ENCODE peak calls at places on chromosomes 2 and 18, in six cellular contexts. G, X, L, H, Y and P are unnamed samples.

GRCh38 chr2:192741889-192742288 is 547.2 kb upstream of the TMEFF2 start:
- DNase-seq in H (no peak), L (no peak), G (no peak), Y (no peak), X (no peak), P (no peak)

GRCh38 chr2:14827226-14828023 is 194.9 kb downstream of the LRATD1 start:
- DNase-seq in L (no peak), Y (no peak), H (no peak), G (no peak), X (no peak), P (no peak)

GRCh38 chr18:61127714-61128485 is 205.3 kb upstream of the CDH20 start:
- DNase-seq in H (no peak), L (no peak), X (no peak), Y (no peak), G (no peak), P (no peak)

GRCh38 chr2:79162132-79162531 is 2.6 kb upstream of the REG3A start:
- DNase-seq in X (no peak), H (no peak), L (no peak), G (no peak), Y (no peak), P (no peak)

GRCh38 chr2:99787011-99787410 is 297.2 kb upstream of the REV1 start:
- DNase-seq in Y (no peak), G (no peak), X (no peak), L (no peak), H (no peak), P (no peak)

GRCh38 chr2:208548689-208549088 is 142.1 kb downstream of the PTH2R start:
- DNase-seq in H (no peak), Y (no peak), X (no peak), L (no peak), G (no peak), P (no peak)

GRCh38 chr2:118120001-118120400 is 31.7 kb downstream of the INSIG2 start:
- DNase-seq in H (no peak), Y (no peak), X (no peak), G (no peak), L (no peak), P (no peak)

GRCh38 chr2:10447300-10448207 is 573 bp downstream of the ODC1 start:
- DNase-seq in X (peak), G (peak), Y (no peak), H (peak), L (no peak), P (no peak)

GRCh38 chr2:176167398-176167797 is 10.3 kb downstream of the HOXD3 start:
- DNase-seq in H (no peak), X (no peak), G (no peak), Y (no peak), L (no peak), P (no peak)

GRCh38 chr2:160652236-160652635 is 158.6 kb upstream of the RBMS1 start:
- DNase-seq in H (no peak), X (no peak), Y (no peak), L (no peak), G (no peak), P (no peak)

GRCh38 chr2:104734937-104735586 is 118.9 kb upstream of the POU3F3 start:
- DNase-seq in Y (no peak), L (no peak), H (no peak), X (no peak), G (no peak), P (no peak)

GRCh38 chr2:149431337-149431736 is 101.0 kb downstream of the LYPD6 start:
- DNase-seq in X (no peak), G (no peak), H (no peak), L (no peak), Y (no peak), P (no peak)

GRCh38 chr2:100274076-100274475 is 48.2 kb downstream of the LONRF2 start:
- DNase-seq in X (no peak), G (no peak), L (no peak), H (no peak), Y (no peak), P (peak)

GRCh38 chr2:111617804-111618576 is 266.0 kb downstream of the ANAPC1 start:
- DNase-seq in Y (no peak), X (no peak), H (peak), G (peak), L (peak), P (no peak)

GRCh38 chr2:233124449-233125080 is 64.4 kb downstream of the INPP5D start:
- DNase-seq in H (no peak), Y (peak), G (no peak), X (no peak), L (no peak), P (no peak)

GRCh38 chr2:54952978-54953456 is 97.2 kb downstream of the RTN4 start:
- DNase-seq in H (no peak), Y (no peak), X (no peak), G (no peak), L (no peak), P (no peak)

GRCh38 chr2:85905187-85905666 is 16.4 kb upstream of the ST3GAL5 start:
- DNase-seq in Y (no peak), H (no peak), G (no peak), L (peak), X (no peak), P (no peak)

GRCh38 chr2:142189506-142189905 is 58.7 kb upstream of the LRP1B start:
- DNase-seq in H (no peak), X (no peak), G (no peak), L (no peak), Y (no peak), P (no peak)

GRCh38 chr2:215022418-215022817 is 116.0 kb downstream of the ABCA12 start:
- DNase-seq in L (no peak), X (no peak), H (no peak), Y (no peak), G (no peak), P (no peak)

GRCh38 chr18:55237665-55238064 is 278.4 kb upstream of the CCDC68 start:
- DNase-seq in L (no peak), Y (no peak), G (no peak), X (no peak), H (no peak), P (no peak)

GRCh38 chr18:44198296-44199284 is 482.1 kb upstream of the SETBP1 start:
- DNase-seq in G (no peak), Y (no peak), L (no peak), H (no peak), X (no peak), P (no peak)

GRCh38 chr2:241797441-241798080 is 11.4 kb upstream of the NEU4 start:
- DNase-seq in Y (no peak), X (no peak), G (no peak), H (no peak), L (peak), P (peak)

GRCh38 chr2:224038049-224038829 is 847 bp downstream of the SERPINE2 start:
- DNase-seq in H (peak), L (peak), X (no peak), G (peak), Y (no peak), P (peak)

GRCh38 chr2:162839419-162839818 is 852 bp upstream of the KCNH7 start:
- DNase-seq in G (no peak), L (no peak), H (no peak), Y (no peak), X (no peak), P (no peak)

GRCh38 chr2:68319397-68320117 is at the start of gene CNRIP1:
- DNase-seq in X (peak), Y (no peak), G (peak), L (peak), H (peak), P (peak)

GRCh38 chr18:25621144-25621543 is 269.2 kb upstream of the ZNF521 start:
- DNase-seq in H (no peak), G (no peak), X (no peak), Y (no peak), L (no peak), P (no peak)

GRCh38 chr2:38523728-38524437 is 78.8 kb downstream of the HNRNPLL start:
- DNase-seq in Y (no peak), H (no peak), L (no peak), G (no peak), X (no peak), P (no peak)

DNA sequence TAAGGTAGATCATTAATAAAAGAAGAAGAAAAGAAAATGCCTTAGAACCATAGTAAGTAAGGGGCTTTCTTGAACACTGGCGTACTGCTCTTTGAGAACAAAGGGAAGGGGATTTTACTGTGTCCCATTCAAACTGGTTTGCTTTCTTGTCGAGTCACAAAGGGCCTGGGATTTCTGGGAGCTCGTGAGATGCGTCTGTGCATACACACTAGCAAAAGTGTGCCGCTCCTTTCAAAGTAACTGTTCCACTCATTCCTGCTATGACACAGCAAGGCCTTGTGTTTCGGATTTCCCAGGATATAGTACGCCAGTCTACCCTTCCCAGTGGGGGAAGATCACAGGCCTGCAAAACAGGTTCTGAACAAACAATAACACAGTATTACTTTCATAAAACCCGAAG is 93.0 kb downstream of the KCTD18 start:
- DNase-seq in Y (no peak), G (no peak), X (no peak), H (no peak), L (no peak), P (no peak)
- TF ChIP-seq CTCF in Y (no peak), G (no peak), X (no peak), H (no peak), L (no peak), P (no peak)

DNA sequence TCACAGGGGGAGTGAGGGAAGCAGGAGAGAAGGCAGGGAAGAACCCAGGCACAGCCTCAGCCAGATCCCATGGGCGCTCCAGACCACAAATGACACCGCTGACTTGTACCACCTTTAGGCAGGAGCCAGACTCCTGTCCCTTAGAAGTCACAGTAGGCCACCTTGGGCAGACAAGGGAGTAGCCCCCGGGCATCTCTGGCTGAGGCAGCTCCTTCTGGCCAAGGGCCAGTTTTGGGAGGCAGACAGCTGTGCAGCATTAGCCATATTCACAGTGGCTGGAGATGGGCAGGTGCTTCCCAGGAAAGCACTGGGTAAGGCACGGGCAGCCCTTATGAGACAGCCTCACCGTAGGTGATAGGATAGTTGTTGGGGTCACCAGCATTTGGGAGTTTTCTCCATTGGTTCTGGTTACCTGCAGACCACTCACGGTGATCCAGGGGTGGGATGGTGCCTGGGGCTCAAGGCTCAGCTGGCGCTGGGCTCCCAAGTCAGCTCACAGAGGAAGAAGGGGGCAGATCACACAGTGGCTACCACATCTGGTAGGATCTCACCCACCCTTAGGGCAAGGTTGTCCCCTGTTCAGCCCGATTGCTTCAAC is 2.1 kb downstream of the ASTL start:
- DNase-seq in X (no peak), Y (no peak), L (no peak), G (no peak), H (no peak), P (no peak)
- TF ChIP-seq POLR2A in X (no peak), Y (no peak), L (no peak), G (no peak), H (no peak), P (no peak)

GRCh38 chr2:43519711-43520221 is 76.1 kb downstream of the THADA start:
- DNase-seq in L (no peak), H (no peak), G (no peak), Y (no peak), X (no peak), P (no peak)

GRCh38 chr2:43520919-43521318 is 74.9 kb downstream of the THADA start:
- DNase-seq in H (no peak), X (no peak), L (no peak), G (no peak), Y (no peak), P (no peak)

GRCh38 chr2:43518182-43518581 is 77.7 kb downstream of the THADA start:
- DNase-seq in G (no peak), L (no peak), Y (no peak), X (no peak), H (no peak), P (no peak)

GRCh38 chr2:43515807-43516497 is 79.9 kb downstream of the THADA start:
- DNase-seq in H (no peak), X (no peak), Y (no peak), G (no peak), L (no peak), P (no peak)

DNA sequence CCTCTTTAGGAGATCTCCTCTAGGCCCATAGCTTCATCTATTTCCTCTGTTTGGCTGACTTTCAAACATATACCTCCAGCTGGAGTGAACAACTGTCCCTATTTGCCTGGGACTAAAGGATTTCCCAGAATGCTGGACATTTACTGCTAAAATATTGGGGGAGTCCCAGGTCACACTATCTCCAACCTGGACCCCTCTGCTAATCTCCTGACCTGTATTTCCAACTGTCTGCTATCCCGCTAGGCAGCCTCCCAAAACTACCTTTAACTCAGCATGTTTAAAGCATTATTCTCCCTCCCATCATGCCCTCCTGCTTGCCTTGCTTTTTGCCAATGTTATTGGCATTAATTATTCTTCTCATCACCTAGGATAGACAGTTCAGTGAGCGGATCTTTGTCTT is 77.1 kb downstream of the THADA start:
- DNase-seq in G (no peak), L (no peak), Y (no peak), X (no peak), H (no peak), P (no peak)
- H3K27ac ChIP-seq in G (peak), L (peak), Y (peak), X (peak), H (peak), P (no peak)

GRCh38 chr18:74081966-74082365 is 65.7 kb downstream of the FBXO15 start:
- DNase-seq in H (no peak), X (no peak), L (no peak), Y (no peak), G (no peak), P (no peak)

GRCh38 chr18:74078257-74078656 is 69.4 kb downstream of the FBXO15 start:
- DNase-seq in L (no peak), X (no peak), Y (no peak), G (no peak), H (no peak), P (no peak)

GRCh38 chr18:74083071-74083954 is 64.3 kb downstream of the FBXO15 start:
- DNase-seq in H (no peak), G (no peak), X (no peak), L (no peak), Y (no peak), P (no peak)

GRCh38 chr18:74084184-74084583 is 63.5 kb downstream of the FBXO15 start:
- DNase-seq in H (no peak), Y (no peak), X (no peak), L (no peak), G (no peak), P (no peak)

GRCh38 chr18:74082476-74083070 is 65.1 kb downstream of the FBXO15 start:
- DNase-seq in L (no peak), Y (no peak), X (no peak), H (peak), G (no peak), P (no peak)
- TF ChIP-seq CTCF in L (no peak), Y (peak), X (no peak), H (no peak), G (peak), P (no peak)

GRCh38 chr18:9743200-9744016 is 35.3 kb downstream of the RAB31 start:
- DNase-seq in G (no peak), L (no peak), Y (no peak), H (no peak), X (no peak), P (no peak)
- TF ChIP-seq POLR2A in G (no peak), L (no peak), Y (no peak), H (no peak), X (no peak), P (no peak)

DNA sequence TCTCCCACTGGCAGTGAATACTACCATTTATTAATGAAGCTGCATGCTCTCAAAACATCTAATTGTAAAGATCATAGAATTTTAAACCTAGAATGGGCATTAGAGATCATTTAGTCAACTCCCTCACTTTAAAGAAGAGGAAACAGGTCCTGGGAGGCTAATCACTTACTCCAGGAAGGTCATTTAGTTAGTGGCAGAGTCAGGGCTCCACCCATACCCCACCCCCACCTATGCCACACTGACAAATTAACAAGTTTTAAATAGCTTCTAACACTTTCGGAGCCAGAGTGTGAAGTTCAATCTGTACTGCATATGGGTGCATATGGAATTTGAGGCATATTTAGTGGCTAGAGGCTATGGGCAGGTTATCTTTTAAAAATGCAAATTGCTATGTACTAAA is 178.7 kb downstream of the ICOS start:
- DNase-seq in H (no peak), L (no peak), Y (no peak), X (no peak), G (no peak), P (no peak)
- H3K27ac ChIP-seq in H (no peak), L (peak), Y (no peak), X (no peak), G (no peak), P (no peak)

DNA sequence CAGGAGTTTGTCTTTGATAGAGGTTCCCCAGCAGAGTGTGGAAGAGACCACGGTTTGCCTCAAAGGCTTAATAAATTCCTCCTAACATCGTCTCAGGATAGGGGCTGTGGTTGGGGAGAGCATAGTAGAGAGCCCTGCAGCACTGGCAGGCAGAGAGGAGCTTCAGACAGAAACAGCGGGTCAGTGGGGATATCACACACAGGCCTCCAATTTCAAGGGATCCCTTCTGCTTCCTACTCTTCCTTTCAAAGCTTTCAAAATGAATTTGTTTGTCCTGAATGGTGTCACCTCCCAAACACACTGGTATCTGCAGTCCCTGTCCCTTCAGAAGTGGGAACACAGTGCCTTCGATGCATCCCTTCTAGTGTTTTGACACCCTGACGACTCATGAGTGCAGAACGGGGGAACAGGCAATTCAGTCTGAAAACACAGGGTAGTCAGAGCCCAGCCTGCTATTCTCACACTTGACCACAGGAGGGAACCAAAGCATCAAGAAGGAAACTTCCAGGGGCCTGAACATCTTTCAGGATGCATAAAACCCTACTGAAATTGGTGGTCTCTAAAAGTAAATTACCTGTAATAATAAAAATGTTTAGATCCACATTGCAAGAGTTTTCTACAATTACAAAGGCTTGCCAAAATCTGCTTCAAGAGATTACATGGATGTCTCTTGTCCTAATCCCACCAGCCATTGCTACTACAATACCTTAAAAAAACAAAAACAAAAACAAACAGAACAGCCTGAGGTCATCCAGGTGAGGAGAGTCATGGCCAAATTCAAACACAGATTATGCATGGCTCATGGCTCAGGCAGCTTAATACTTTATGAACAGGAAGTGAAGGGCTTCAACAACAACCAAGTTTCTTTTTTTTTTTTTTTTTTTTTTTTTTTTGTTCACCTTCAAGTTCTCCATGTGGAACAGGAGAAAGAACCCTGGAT is 49.8 kb downstream of the SLC14A2 start:
- DNase-seq in H (peak), X (peak), Y (peak), G (no peak), L (peak), P (peak)
- TF ChIP-seq CTCF in H (peak), X (peak), Y (peak), G (peak), L (peak), P (peak)

DNA sequence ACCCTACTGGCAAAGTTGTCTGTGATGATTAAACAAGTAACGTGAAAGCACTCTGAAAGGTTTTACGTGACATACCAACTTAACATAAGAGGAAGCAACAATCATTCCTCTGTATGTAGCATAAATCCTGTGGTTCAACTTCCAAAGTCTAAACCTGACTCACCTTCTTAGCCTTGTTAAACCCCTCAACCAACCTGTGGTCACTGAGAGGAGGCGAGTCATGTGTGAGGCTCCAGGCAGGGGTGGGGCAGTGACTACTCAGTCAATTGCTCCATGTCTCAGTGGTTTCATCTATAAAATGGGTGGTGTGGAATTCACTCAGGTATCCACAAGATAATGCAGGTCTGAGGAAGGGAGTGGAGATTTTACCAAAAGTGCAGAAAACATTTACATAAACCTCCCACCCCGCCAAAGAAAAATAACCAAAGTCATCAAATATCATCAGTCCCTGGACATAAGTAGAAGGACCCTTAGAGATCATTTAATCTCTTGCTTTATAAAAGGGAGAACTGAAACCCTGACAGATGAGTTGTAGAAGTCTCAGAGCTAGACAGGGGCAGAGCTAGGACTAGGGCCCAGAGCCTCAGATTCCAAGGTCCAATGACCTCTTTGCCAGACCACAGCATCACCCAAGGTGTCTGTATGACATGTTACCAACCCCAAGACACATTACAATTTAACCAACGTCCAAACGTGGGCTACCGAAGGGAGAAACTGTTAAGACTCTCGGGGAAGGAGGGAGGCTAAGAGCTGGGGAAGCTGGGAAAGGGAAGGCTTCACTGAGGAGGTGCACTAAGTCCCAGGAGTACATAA is 3.7 kb upstream of the PCBP1 start:
- DNase-seq in X (no peak), H (no peak), G (no peak), Y (no peak), L (no peak), P (no peak)
- TF ChIP-seq POLR2A in X (no peak), H (no peak), G (no peak), Y (no peak), L (no peak), P (no peak)